ENCODE peak calls at places on chromosomes 4 and X, in four cellular contexts. V is right lobe of liver, Q is psoas muscle, R is dorsolateral prefrontal cortex. A is an unnamed sample.
A peak's percentile ranks its signal among the peaks of the same experiment; 100 is the strongest.

GRCh38 chr4:177861551-177862094 is 419.4 kb upstream of the AGA start:
- DNase-seq in V (no peak), Q (no peak), R (no peak), A (no peak)

GRCh38 chr4:76016383-76016782 is 6.9 kb downstream of the CXCL10 start:
- DNase-seq in V (no peak), Q (no peak), R (no peak), A (no peak)

GRCh38 chrX:13345037-13345436 is 25.2 kb upstream of the ATXN3L start:
- DNase-seq in V (no peak), Q (no peak), R (no peak), A (no peak)

GRCh38 chr4:2811830-2812599 is 19.1 kb downstream of the SH3BP2 start:
- DNase-seq in V (peak; percentile 74), Q (peak; percentile 88), R (peak; percentile 62), A (peak; percentile 58)

GRCh38 chrX:2627272-2627867 is 63.7 kb upstream of the CD99 start:
- DNase-seq in V (no peak), Q (no peak), R (no peak), A (no peak)

GRCh38 chr4:5791654-5792053 is 80.7 kb downstream of the EVC start:
- DNase-seq in V (no peak), Q (no peak), R (no peak), A (no peak)

GRCh38 chr4:128471576-128471975 is 184.0 kb upstream of the PGRMC2 start:
- DNase-seq in V (no peak), Q (no peak), R (no peak), A (no peak)

GRCh38 chr4:7210818-7211217 is 18.5 kb downstream of the SORCS2 start:
- DNase-seq in V (no peak), Q (no peak), R (no peak), A (no peak)

GRCh38 chr4:140935259-140935658 is 179.1 kb upstream of the TBC1D9 start:
- DNase-seq in V (no peak), Q (peak; percentile 54), R (no peak), A (no peak)

GRCh38 chr4:26242451-26242850 is 78.4 kb upstream of the RBPJ start:
- DNase-seq in V (no peak), Q (no peak), R (no peak), A (no peak)

GRCh38 chr4:155745984-155746383 is 12.8 kb upstream of the GUCY1B1 start:
- DNase-seq in V (no peak), Q (no peak), R (no peak), A (no peak)

GRCh38 chrX:115679460-115679859 is 118.5 kb downstream of the PLS3 start:
- DNase-seq in V (no peak), Q (no peak), R (no peak), A (no peak)

GRCh38 chrX:120560405-120560841 is 339 bp downstream of the CUL4B start:
- DNase-seq in V (peak; percentile 55), Q (no peak), R (no peak), A (peak; percentile 23)

GRCh38 chr4:174218127-174218790 is 65.2 kb downstream of the FBXO8 start:
- DNase-seq in V (no peak), Q (no peak), R (no peak), A (no peak)

GRCh38 chr4:102606846-102607440 is 105.8 kb downstream of the NFKB1 start:
- DNase-seq in V (no peak), Q (no peak), R (no peak), A (no peak)

GRCh38 chr4:7524841-7525240 is 90.1 kb upstream of the PSAPL1 start:
- DNase-seq in V (no peak), Q (no peak), R (no peak), A (no peak)

GRCh38 chr4:25113915-25114904 is 46.0 kb downstream of the SEPSECS start:
- DNase-seq in V (no peak), Q (no peak), R (no peak), A (no peak)

GRCh38 chr4:132097046-132097445 is 1052.0 kb upstream of the PCDH10 start:
- DNase-seq in V (no peak), Q (no peak), R (no peak), A (no peak)

GRCh38 chr4:3527101-3527913 is 4.9 kb downstream of the LRPAP1 start:
- DNase-seq in V (no peak), Q (peak; percentile 29), R (peak; percentile 36), A (no peak)

GRCh38 chr4:21845663-21846062 is 102.9 kb downstream of the KCNIP4 start:
- DNase-seq in V (no peak), Q (no peak), R (no peak), A (no peak)
- TF ChIP-seq CTCF in V (no peak), Q (no peak), R (no peak), A (no peak)

GRCh38 chrX:55450259-55450658 is 1.7 kb upstream of the MAGEH1 start:
- DNase-seq in V (peak; percentile 47), Q (no peak), R (no peak), A (no peak)
- TF ChIP-seq CTCF in V (peak; percentile 17), Q (no peak), R (peak; percentile 14), A (no peak)

DNA sequence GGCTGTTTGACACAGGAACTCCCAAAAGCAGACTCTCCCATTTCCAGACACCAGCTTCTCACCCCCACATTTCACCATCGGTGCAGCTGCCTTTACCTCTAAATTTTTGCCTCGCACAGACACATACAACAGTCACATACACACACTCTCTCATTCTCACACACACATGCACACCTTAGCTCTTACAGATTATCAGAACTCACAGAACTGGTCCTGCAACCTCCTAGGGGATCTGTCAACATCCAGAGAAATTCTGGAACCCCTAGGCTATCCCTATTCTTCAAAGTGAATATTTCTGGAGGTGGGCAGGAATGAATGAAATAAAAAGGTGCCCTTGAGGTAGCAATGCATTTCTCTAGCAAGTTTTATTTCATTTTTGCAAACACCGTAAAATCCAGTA is 4.1 kb downstream of the HS6ST2 start:
- DNase-seq in V (no peak), Q (no peak), R (no peak), A (no peak)
- TF ChIP-seq CTCF in V (no peak), Q (no peak), R (no peak), A (no peak)

GRCh38 chr4:152705918-152706317 is 26.1 kb upstream of the TMEM154 start:
- DNase-seq in V (no peak), Q (no peak), R (no peak), A (no peak)
- TF ChIP-seq CTCF in V (no peak), Q (no peak), R (no peak), A (no peak)

DNA sequence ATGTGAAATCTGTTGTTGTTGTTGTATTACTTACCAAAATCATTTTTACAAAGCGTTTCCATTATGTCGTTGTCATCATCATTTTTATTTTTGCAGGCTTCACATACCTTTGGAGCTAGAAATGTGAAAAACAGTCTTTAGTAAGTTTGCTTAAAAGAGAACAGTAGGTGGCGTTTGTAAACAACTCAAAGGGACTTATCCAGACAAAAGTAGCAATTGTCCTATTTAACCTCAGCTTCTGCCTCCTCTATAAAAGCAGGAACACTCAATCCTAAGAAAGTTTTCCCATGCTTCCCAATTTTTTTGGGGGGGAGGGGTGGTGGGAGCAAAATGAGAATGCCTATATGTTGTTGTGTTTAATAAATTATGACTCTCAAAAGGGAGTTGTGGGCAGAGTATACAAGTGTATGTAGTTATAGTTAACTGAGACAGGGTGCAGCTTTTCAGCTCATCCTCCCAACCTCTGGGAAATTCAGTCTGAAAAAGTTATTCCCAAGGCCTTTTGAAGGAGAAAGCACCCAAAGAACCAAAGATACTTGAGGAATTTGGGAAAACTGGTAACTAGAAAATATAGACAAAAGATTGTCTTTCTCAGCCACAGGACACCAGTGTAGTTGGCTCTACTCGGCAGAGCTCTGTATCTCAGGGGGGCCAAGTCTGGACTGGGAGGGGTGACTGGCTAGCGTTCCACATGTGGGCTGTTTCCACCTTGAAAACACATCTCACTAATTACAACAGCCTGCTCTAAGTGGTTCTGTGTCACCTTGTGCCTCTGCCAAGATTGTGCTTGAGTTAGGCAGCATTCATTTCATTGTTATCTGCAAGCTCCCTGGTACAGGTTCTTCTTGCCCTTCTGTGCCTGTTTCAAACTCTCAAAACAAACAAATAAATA is 2.8 kb downstream of the SFRP2 start:
- DNase-seq in V (no peak), Q (no peak), R (no peak), A (no peak)
- TF ChIP-seq CTCF in V (peak; percentile 35), Q (peak; percentile 12), R (peak; percentile 44), A (no peak)